ENCODE peak calls at places on chromosomes 11 and 22, in seven cellular contexts. E is choroid plexus epithelial cell; T is fibroblast of lung; S is Jurkat, Clone E6-1; M is DMS153; D is hypothalamus; I is cardiac muscle cell. V is an unnamed sample.

GRCh38 chr11:44823006-44823405 is 96.2 kb downstream of the TSPAN18 start:
- DNase-seq in S (no peak), E (no peak), D (no peak), T (no peak), I (no peak), M (no peak), V (no peak)

GRCh38 chr22:50059185-50059880 is 1.2 kb upstream of the TTLL8 start:
- DNase-seq in D (no peak), M (no peak), E (peak), I (peak), S (no peak), T (no peak), V (no peak)

GRCh38 chr11:9820260-9820659 is 156.4 kb downstream of the SWAP70 start:
- DNase-seq in M (no peak), D (no peak), S (no peak), I (no peak), T (no peak), E (no peak), V (no peak)

GRCh38 chr22:47629791-47630655 is 867.6 kb downstream of the TBC1D22A start:
- DNase-seq in S (no peak), D (no peak), T (no peak), I (no peak), M (no peak), E (no peak), V (no peak)

GRCh38 chr22:23893446-23893956 is 682 bp upstream of the MIF start:
- DNase-seq in S (no peak), D (no peak), E (no peak), I (no peak), T (no peak), M (no peak), V (no peak)

GRCh38 chr11:44858796-44859527 is 91.7 kb downstream of the TP53I11 start:
- DNase-seq in E (no peak), I (peak), T (no peak), M (no peak), S (no peak), D (no peak), V (no peak)

GRCh38 chr11:83724704-83725114 is 438.5 kb upstream of the CCDC90B start:
- DNase-seq in T (no peak), S (no peak), D (no peak), M (no peak), E (peak), I (peak), V (no peak)

GRCh38 chr22:41261541-41262249 is 21.0 kb upstream of the CHADL start:
- DNase-seq in M (no peak), I (no peak), T (no peak), E (peak), S (no peak), D (no peak), V (no peak)

GRCh38 chr22:35893698-35894097 is 134.9 kb downstream of the RBFOX2 start:
- DNase-seq in I (peak), T (no peak), M (no peak), D (no peak), S (no peak), E (peak), V (no peak)

GRCh38 chr22:44360686-44361381 is 48.1 kb upstream of the SHISAL1 start:
- DNase-seq in M (peak), T (peak), S (no peak), I (peak), D (no peak), E (peak), V (no peak)

V was measured in naive B cell.